ENCODE peak calls at places on chromosomes 6 and 20, in ten cellular contexts. One of them, this sample, is unnamed.

GRCh38 chr6:89503641-89504040 is 70.7 kb downstream of the ANKRD6 start:
- DNase-seq in stomach: no peak
- DNase-seq in cardiac fibroblast: no peak
- DNase-seq in CD4-positive, alpha-beta T cell: no peak
- DNase-seq in B cell: no peak
- DNase-seq in dorsolateral prefrontal cortex: no peak
- DNase-seq in Calu3: no peak
- DNase-seq in mucosa of descending colon: no peak
- DNase-seq in uterus: no peak
- DNase-seq in AG09309: no peak
- DNase-seq in this sample: no peak

GRCh38 chr6:7264686-7265384 is 48.2 kb downstream of the SSR1 start:
- DNase-seq in uterus: no peak
- DNase-seq in B cell: no peak
- DNase-seq in AG09309: no peak
- DNase-seq in cardiac fibroblast: no peak
- DNase-seq in stomach: peak
- DNase-seq in Calu3: no peak
- DNase-seq in dorsolateral prefrontal cortex: no peak
- DNase-seq in mucosa of descending colon: no peak
- DNase-seq in CD4-positive, alpha-beta T cell: no peak
- DNase-seq in this sample: no peak

GRCh38 chr6:157556671-157557430 is 175.9 kb downstream of the ZDHHC14 start:
- DNase-seq in uterus: no peak
- DNase-seq in stomach: peak
- DNase-seq in CD4-positive, alpha-beta T cell: no peak
- DNase-seq in AG09309: no peak
- DNase-seq in dorsolateral prefrontal cortex: peak
- DNase-seq in B cell: no peak
- DNase-seq in mucosa of descending colon: no peak
- DNase-seq in Calu3: no peak
- DNase-seq in cardiac fibroblast: no peak
- DNase-seq in this sample: no peak

GRCh38 chr6:25601797-25602679 is 50.0 kb upstream of the SCGN start:
- DNase-seq in AG09309: peak
- DNase-seq in dorsolateral prefrontal cortex: no peak
- DNase-seq in cardiac fibroblast: peak
- DNase-seq in CD4-positive, alpha-beta T cell: no peak
- DNase-seq in Calu3: no peak
- DNase-seq in uterus: no peak
- DNase-seq in stomach: no peak
- DNase-seq in B cell: no peak
- DNase-seq in mucosa of descending colon: no peak
- DNase-seq in this sample: peak

GRCh38 chr6:149723771-149724417 is 6.0 kb upstream of the LATS1 start:
- DNase-seq in CD4-positive, alpha-beta T cell: peak
- DNase-seq in B cell: peak
- DNase-seq in mucosa of descending colon: peak
- DNase-seq in stomach: peak
- DNase-seq in AG09309: no peak
- DNase-seq in uterus: peak
- DNase-seq in dorsolateral prefrontal cortex: no peak
- DNase-seq in cardiac fibroblast: peak
- DNase-seq in Calu3: peak
- DNase-seq in this sample: peak

GRCh38 chr6:57303931-57304681 is 13.3 kb upstream of the PRIM2 start:
- DNase-seq in uterus: no peak
- DNase-seq in mucosa of descending colon: no peak
- DNase-seq in CD4-positive, alpha-beta T cell: no peak
- DNase-seq in cardiac fibroblast: peak
- DNase-seq in stomach: no peak
- DNase-seq in dorsolateral prefrontal cortex: no peak
- DNase-seq in B cell: no peak
- DNase-seq in AG09309: peak
- DNase-seq in Calu3: no peak
- DNase-seq in this sample: peak

GRCh38 chr6:124962617-124963415 is 579 bp downstream of the RNF217 start:
- DNase-seq in CD4-positive, alpha-beta T cell: no peak
- DNase-seq in stomach: peak
- DNase-seq in uterus: peak
- DNase-seq in dorsolateral prefrontal cortex: peak
- DNase-seq in cardiac fibroblast: peak
- DNase-seq in Calu3: peak
- DNase-seq in B cell: no peak
- DNase-seq in mucosa of descending colon: peak
- DNase-seq in AG09309: no peak
- DNase-seq in this sample: peak

GRCh38 chr6:55918639-55919038 is 43.2 kb upstream of the BMP5 start:
- DNase-seq in stomach: no peak
- DNase-seq in cardiac fibroblast: peak
- DNase-seq in AG09309: peak
- DNase-seq in Calu3: no peak
- DNase-seq in mucosa of descending colon: no peak
- DNase-seq in B cell: no peak
- DNase-seq in CD4-positive, alpha-beta T cell: no peak
- DNase-seq in uterus: no peak
- DNase-seq in dorsolateral prefrontal cortex: no peak
- DNase-seq in this sample: peak

GRCh38 chr20:18645196-18645745 is 57.4 kb downstream of the DTD1 start:
- DNase-seq in AG09309: no peak
- DNase-seq in uterus: no peak
- DNase-seq in Calu3: no peak
- DNase-seq in mucosa of descending colon: no peak
- DNase-seq in CD4-positive, alpha-beta T cell: no peak
- DNase-seq in cardiac fibroblast: no peak
- DNase-seq in dorsolateral prefrontal cortex: no peak
- DNase-seq in B cell: no peak
- DNase-seq in stomach: no peak
- DNase-seq in this sample: peak

DNA sequence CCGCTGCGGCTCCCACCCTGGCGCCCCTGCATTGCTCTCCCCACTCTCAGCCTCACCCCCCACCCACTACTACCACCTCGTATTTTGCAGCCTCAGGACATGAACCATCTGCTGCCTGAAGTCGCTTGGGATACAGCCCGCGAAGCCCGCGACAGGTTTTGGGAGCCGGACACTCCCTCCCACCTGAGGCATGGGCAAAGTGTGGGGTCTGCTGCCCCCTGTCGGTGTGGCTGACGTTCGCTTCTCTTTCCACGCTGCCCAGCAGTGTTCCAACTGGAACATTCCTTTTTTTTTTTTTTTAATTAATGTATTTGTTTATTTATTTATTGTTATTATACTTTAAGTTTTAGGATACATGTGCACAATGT is 15.3 kb upstream of the LPA start:
- DNase-seq in mucosa of descending colon: no peak
- DNase-seq in dorsolateral prefrontal cortex: no peak
- DNase-seq in AG09309: no peak
- DNase-seq in uterus: no peak
- DNase-seq in Calu3: no peak
- DNase-seq in stomach: no peak
- DNase-seq in CD4-positive, alpha-beta T cell: no peak
- DNase-seq in B cell: no peak
- DNase-seq in cardiac fibroblast: no peak
- DNase-seq in this sample: no peak
- TF ChIP-seq CTCF in mucosa of descending colon: no peak
- TF ChIP-seq CTCF in dorsolateral prefrontal cortex: no peak
- TF ChIP-seq CTCF in AG09309: no peak
- TF ChIP-seq CTCF in uterus: no peak
- TF ChIP-seq CTCF in Calu3: no peak
- TF ChIP-seq CTCF in stomach: no peak
- TF ChIP-seq CTCF in CD4-positive, alpha-beta T cell: no peak
- TF ChIP-seq CTCF in B cell: no peak
- TF ChIP-seq CTCF in cardiac fibroblast: no peak
- TF ChIP-seq CTCF in this sample: no peak

GRCh38 chr6:122789862-122790739 is 1.0 kb downstream of the SMPDL3A start:
- DNase-seq in AG09309: no peak
- DNase-seq in mucosa of descending colon: peak
- DNase-seq in stomach: no peak
- DNase-seq in CD4-positive, alpha-beta T cell: no peak
- DNase-seq in dorsolateral prefrontal cortex: peak
- DNase-seq in Calu3: no peak
- DNase-seq in cardiac fibroblast: peak
- DNase-seq in B cell: peak
- DNase-seq in uterus: peak
- DNase-seq in this sample: peak
- TF ChIP-seq CTCF in AG09309: no peak
- TF ChIP-seq CTCF in mucosa of descending colon: no peak
- TF ChIP-seq CTCF in stomach: no peak
- TF ChIP-seq CTCF in CD4-positive, alpha-beta T cell: no peak
- TF ChIP-seq CTCF in dorsolateral prefrontal cortex: no peak
- TF ChIP-seq CTCF in Calu3: no peak
- TF ChIP-seq CTCF in cardiac fibroblast: peak
- TF ChIP-seq CTCF in B cell: peak
- TF ChIP-seq CTCF in uterus: no peak
- TF ChIP-seq CTCF in this sample: no peak

GRCh38 chr6:36657265-36657664 is 21.2 kb upstream of the CDKN1A start:
- DNase-seq in cardiac fibroblast: no peak
- DNase-seq in B cell: no peak
- DNase-seq in dorsolateral prefrontal cortex: no peak
- DNase-seq in CD4-positive, alpha-beta T cell: no peak
- DNase-seq in mucosa of descending colon: no peak
- DNase-seq in Calu3: no peak
- DNase-seq in uterus: no peak
- DNase-seq in stomach: no peak
- DNase-seq in AG09309: no peak
- DNase-seq in this sample: no peak
- TF ChIP-seq CTCF in cardiac fibroblast: no peak
- TF ChIP-seq CTCF in B cell: no peak
- TF ChIP-seq CTCF in dorsolateral prefrontal cortex: no peak
- TF ChIP-seq CTCF in CD4-positive, alpha-beta T cell: no peak
- TF ChIP-seq CTCF in mucosa of descending colon: no peak
- TF ChIP-seq CTCF in Calu3: no peak
- TF ChIP-seq CTCF in uterus: no peak
- TF ChIP-seq CTCF in stomach: no peak
- TF ChIP-seq CTCF in AG09309: no peak
- TF ChIP-seq CTCF in this sample: no peak

DNA sequence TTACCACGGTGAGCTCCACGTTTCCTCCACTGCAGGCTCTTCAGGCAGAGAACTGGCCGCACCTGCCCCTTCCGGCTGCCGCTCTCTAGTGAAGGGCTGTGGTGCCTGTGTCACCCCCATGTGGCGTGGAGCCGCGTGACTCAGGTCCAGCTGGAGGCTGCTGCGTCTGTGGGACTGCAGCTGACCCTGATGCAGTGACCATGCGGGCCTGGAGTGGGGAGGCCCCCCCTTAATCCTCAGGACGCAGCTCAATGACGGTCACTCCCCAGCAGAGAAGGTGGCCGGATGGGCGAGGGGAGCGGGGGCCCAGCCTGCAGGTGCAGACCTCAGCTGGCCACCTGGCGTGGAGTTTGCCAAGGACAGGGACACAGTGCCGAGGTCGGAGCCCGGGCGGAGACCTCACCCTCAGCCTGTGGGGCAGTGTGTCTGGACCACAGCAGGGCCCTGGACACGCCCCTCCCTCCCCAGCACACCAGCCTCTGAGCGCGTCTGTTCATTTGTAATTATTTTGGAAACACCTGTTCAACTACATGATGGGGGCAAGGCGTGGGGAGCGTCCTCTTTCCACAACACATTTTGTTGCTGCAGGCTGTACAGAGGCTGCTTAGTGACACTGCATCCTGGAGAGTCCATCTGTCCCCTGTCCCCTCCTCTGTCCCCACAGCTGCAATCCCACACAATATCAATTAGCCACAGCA is 10.7 kb downstream of the BHLHE23 start:
- DNase-seq in CD4-positive, alpha-beta T cell: no peak
- DNase-seq in Calu3: no peak
- DNase-seq in stomach: no peak
- DNase-seq in AG09309: no peak
- DNase-seq in dorsolateral prefrontal cortex: no peak
- DNase-seq in uterus: no peak
- DNase-seq in cardiac fibroblast: no peak
- DNase-seq in B cell: no peak
- DNase-seq in mucosa of descending colon: no peak
- DNase-seq in this sample: no peak
- TF ChIP-seq CTCF in CD4-positive, alpha-beta T cell: no peak
- TF ChIP-seq CTCF in Calu3: no peak
- TF ChIP-seq CTCF in stomach: no peak
- TF ChIP-seq CTCF in AG09309: no peak
- TF ChIP-seq CTCF in dorsolateral prefrontal cortex: no peak
- TF ChIP-seq CTCF in uterus: no peak
- TF ChIP-seq CTCF in cardiac fibroblast: no peak
- TF ChIP-seq CTCF in B cell: no peak
- TF ChIP-seq CTCF in mucosa of descending colon: no peak
- TF ChIP-seq CTCF in this sample: no peak

DNA sequence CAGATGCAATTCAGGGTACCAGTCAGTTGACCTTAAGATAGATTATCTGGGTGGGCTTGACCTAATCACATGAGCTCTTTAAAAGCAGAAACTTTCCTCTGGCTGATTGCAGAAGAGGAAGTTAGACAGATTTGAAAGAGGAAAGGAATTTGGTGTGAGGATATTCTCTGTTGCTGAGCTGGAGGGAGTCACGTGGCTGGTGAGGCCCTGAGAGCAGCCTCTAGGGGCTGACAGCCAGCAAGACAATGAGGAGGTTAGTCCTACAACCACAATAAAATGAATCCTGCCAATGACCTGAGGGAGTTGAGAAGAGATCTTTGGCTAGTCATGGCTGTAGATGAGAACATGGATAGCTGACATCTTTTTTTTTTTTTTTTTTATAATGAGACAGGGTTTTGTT is 87.0 kb upstream of the B3GAT2 start:
- DNase-seq in dorsolateral prefrontal cortex: no peak
- DNase-seq in stomach: no peak
- DNase-seq in cardiac fibroblast: peak
- DNase-seq in AG09309: no peak
- DNase-seq in Calu3: no peak
- DNase-seq in uterus: no peak
- DNase-seq in mucosa of descending colon: no peak
- DNase-seq in B cell: no peak
- DNase-seq in CD4-positive, alpha-beta T cell: no peak
- DNase-seq in this sample: no peak
- TF ChIP-seq CTCF in dorsolateral prefrontal cortex: no peak
- TF ChIP-seq CTCF in stomach: no peak
- TF ChIP-seq CTCF in cardiac fibroblast: peak
- TF ChIP-seq CTCF in AG09309: no peak
- TF ChIP-seq CTCF in Calu3: no peak
- TF ChIP-seq CTCF in uterus: no peak
- TF ChIP-seq CTCF in mucosa of descending colon: no peak
- TF ChIP-seq CTCF in B cell: no peak
- TF ChIP-seq CTCF in CD4-positive, alpha-beta T cell: no peak
- TF ChIP-seq CTCF in this sample: no peak

DNA sequence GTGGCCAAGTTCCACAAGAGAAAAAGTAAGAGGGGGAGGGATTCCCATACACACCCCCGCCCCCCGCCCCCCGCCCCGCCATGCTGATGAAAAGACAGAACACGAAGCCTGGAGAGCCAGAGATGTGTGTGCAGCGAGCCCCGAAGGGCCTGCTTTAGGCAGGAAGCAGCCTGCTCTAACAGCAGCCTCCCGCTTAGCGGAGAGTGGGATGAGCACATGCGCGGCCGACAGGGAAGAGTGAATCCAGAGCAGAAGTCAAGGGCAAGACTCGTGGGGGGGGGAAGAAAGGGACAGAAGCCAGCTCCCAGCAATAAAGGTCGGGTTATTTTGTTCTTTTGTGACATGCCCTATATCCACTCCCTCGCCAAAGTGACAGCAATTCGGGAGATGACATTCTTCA is 67.2 kb upstream of the PTGIS start:
- DNase-seq in B cell: no peak
- DNase-seq in Calu3: no peak
- DNase-seq in stomach: no peak
- DNase-seq in dorsolateral prefrontal cortex: peak
- DNase-seq in AG09309: no peak
- DNase-seq in CD4-positive, alpha-beta T cell: no peak
- DNase-seq in cardiac fibroblast: no peak
- DNase-seq in mucosa of descending colon: peak
- DNase-seq in uterus: peak
- DNase-seq in this sample: no peak
- TF ChIP-seq CTCF in B cell: no peak
- TF ChIP-seq CTCF in Calu3: no peak
- TF ChIP-seq CTCF in stomach: no peak
- TF ChIP-seq CTCF in dorsolateral prefrontal cortex: no peak
- TF ChIP-seq CTCF in AG09309: no peak
- TF ChIP-seq CTCF in CD4-positive, alpha-beta T cell: no peak
- TF ChIP-seq CTCF in cardiac fibroblast: no peak
- TF ChIP-seq CTCF in mucosa of descending colon: no peak
- TF ChIP-seq CTCF in uterus: no peak
- TF ChIP-seq CTCF in this sample: no peak